ENCODE peak calls at places on chromosomes 13 and 19, in six cellular contexts. One of them, this sample, is unnamed.

GRCh38 chr13:102309110-102309509 is 92.7 kb downstream of the FGF14 start:
- DNase-seq in H1: no peak
- DNase-seq in SK-N-SH: no peak
- DNase-seq in GM12878: no peak
- DNase-seq in K562: no peak
- DNase-seq in HCT116: no peak
- DNase-seq in this sample: peak; percentile 11

GRCh38 chr13:94886191-94886590 is 173.8 kb upstream of the SOX21 start:
- DNase-seq in GM12878: no peak
- DNase-seq in K562: no peak
- DNase-seq in HCT116: no peak
- DNase-seq in SK-N-SH: no peak
- DNase-seq in H1: no peak
- DNase-seq in this sample: no peak

GRCh38 chr19:36392916-36393673 is 14.1 kb upstream of the ZFP14 start:
- DNase-seq in SK-N-SH: no peak
- DNase-seq in HCT116: no peak
- DNase-seq in H1: no peak
- DNase-seq in GM12878: no peak
- DNase-seq in K562: no peak
- DNase-seq in this sample: no peak

GRCh38 chr13:45368571-45368970 is 27.6 kb upstream of the TPT1 start:
- DNase-seq in SK-N-SH: no peak
- DNase-seq in K562: no peak
- DNase-seq in GM12878: no peak
- DNase-seq in H1: no peak
- DNase-seq in HCT116: no peak
- DNase-seq in this sample: peak; percentile 78

GRCh38 chr19:3723110-3723488 is 14.9 kb downstream of the TJP3 start:
- DNase-seq in SK-N-SH: no peak
- DNase-seq in K562: no peak
- DNase-seq in HCT116: no peak
- DNase-seq in GM12878: no peak
- DNase-seq in H1: no peak
- DNase-seq in this sample: no peak

GRCh38 chr13:39888865-39889810 is 233.7 kb downstream of the COG6 start:
- DNase-seq in HCT116: no peak
- DNase-seq in H1: no peak
- DNase-seq in GM12878: no peak
- DNase-seq in SK-N-SH: no peak
- DNase-seq in K562: no peak
- DNase-seq in this sample: no peak

GRCh38 chr19:51887522-51888498 is at the start of gene ZNF577:
- DNase-seq in K562: no peak
- DNase-seq in SK-N-SH: peak; percentile 67
- DNase-seq in GM12878: no peak
- DNase-seq in HCT116: no peak
- DNase-seq in H1: peak; percentile 89
- DNase-seq in this sample: no peak

GRCh38 chr13:69319659-69320058 is 788.0 kb upstream of the ATXN8OS start:
- DNase-seq in SK-N-SH: no peak
- DNase-seq in GM12878: no peak
- DNase-seq in K562: no peak
- DNase-seq in H1: no peak
- DNase-seq in HCT116: no peak
- DNase-seq in this sample: no peak

GRCh38 chr13:28494537-28494860 is 429 bp downstream of the FLT1 start:
- DNase-seq in GM12878: no peak
- DNase-seq in SK-N-SH: no peak
- DNase-seq in HCT116: no peak
- DNase-seq in K562: no peak
- DNase-seq in H1: no peak
- DNase-seq in this sample: no peak

GRCh38 chr13:28805193-28805819 is 14.8 kb upstream of the MTUS2 start:
- DNase-seq in K562: peak; percentile 48
- DNase-seq in SK-N-SH: peak; percentile 35
- DNase-seq in HCT116: no peak
- DNase-seq in H1: no peak
- DNase-seq in GM12878: no peak
- DNase-seq in this sample: peak; percentile 57

GRCh38 chr13:97306646-97307045 is 84.5 kb downstream of the MBNL2 start:
- DNase-seq in GM12878: no peak
- DNase-seq in HCT116: no peak
- DNase-seq in K562: no peak
- DNase-seq in H1: no peak
- DNase-seq in SK-N-SH: no peak
- DNase-seq in this sample: no peak

GRCh38 chr19:56838930-56839664 is 1.4 kb downstream of the PEG3 start:
- DNase-seq in HCT116: no peak
- DNase-seq in H1: no peak
- DNase-seq in SK-N-SH: peak; percentile 69
- DNase-seq in GM12878: no peak
- DNase-seq in K562: no peak
- DNase-seq in this sample: no peak

GRCh38 chr19:46492841-46493235 is 2.8 kb downstream of the PNMA8B start:
- DNase-seq in HCT116: no peak
- DNase-seq in SK-N-SH: peak; percentile 50
- DNase-seq in GM12878: no peak
- DNase-seq in H1: no peak
- DNase-seq in K562: no peak
- DNase-seq in this sample: no peak

GRCh38 chr19:33810821-33811220 is 14.2 kb downstream of the KCTD15 start:
- DNase-seq in GM12878: no peak
- DNase-seq in HCT116: no peak
- DNase-seq in SK-N-SH: no peak
- DNase-seq in K562: no peak
- DNase-seq in H1: no peak
- DNase-seq in this sample: no peak

GRCh38 chr19:55047951-55048350 is 9.9 kb upstream of the GP6 start:
- DNase-seq in H1: no peak
- DNase-seq in GM12878: no peak
- DNase-seq in HCT116: no peak
- DNase-seq in SK-N-SH: no peak
- DNase-seq in K562: no peak
- DNase-seq in this sample: no peak

GRCh38 chr13:97214921-97215320 is 7.2 kb upstream of the MBNL2 start:
- DNase-seq in SK-N-SH: no peak
- DNase-seq in K562: no peak
- DNase-seq in GM12878: no peak
- DNase-seq in H1: no peak
- DNase-seq in HCT116: no peak
- DNase-seq in this sample: no peak

GRCh38 chr19:31498781-31499180 is 149.5 kb upstream of the TSHZ3 start:
- DNase-seq in SK-N-SH: no peak
- DNase-seq in H1: no peak
- DNase-seq in HCT116: no peak
- DNase-seq in K562: no peak
- DNase-seq in GM12878: no peak
- DNase-seq in this sample: no peak

GRCh38 chr13:113460064-113460555 is 6.8 kb upstream of the ADPRHL1 start:
- DNase-seq in K562: no peak
- DNase-seq in H1: no peak
- DNase-seq in HCT116: no peak
- DNase-seq in SK-N-SH: no peak
- DNase-seq in GM12878: no peak
- DNase-seq in this sample: no peak
- TF ChIP-seq JUND in K562: no peak
- TF ChIP-seq JUND in H1: no peak
- TF ChIP-seq JUND in HCT116: no peak
- TF ChIP-seq JUND in SK-N-SH: no peak
- TF ChIP-seq JUND in GM12878: no peak
- TF ChIP-seq JUND in this sample: no peak

DNA sequence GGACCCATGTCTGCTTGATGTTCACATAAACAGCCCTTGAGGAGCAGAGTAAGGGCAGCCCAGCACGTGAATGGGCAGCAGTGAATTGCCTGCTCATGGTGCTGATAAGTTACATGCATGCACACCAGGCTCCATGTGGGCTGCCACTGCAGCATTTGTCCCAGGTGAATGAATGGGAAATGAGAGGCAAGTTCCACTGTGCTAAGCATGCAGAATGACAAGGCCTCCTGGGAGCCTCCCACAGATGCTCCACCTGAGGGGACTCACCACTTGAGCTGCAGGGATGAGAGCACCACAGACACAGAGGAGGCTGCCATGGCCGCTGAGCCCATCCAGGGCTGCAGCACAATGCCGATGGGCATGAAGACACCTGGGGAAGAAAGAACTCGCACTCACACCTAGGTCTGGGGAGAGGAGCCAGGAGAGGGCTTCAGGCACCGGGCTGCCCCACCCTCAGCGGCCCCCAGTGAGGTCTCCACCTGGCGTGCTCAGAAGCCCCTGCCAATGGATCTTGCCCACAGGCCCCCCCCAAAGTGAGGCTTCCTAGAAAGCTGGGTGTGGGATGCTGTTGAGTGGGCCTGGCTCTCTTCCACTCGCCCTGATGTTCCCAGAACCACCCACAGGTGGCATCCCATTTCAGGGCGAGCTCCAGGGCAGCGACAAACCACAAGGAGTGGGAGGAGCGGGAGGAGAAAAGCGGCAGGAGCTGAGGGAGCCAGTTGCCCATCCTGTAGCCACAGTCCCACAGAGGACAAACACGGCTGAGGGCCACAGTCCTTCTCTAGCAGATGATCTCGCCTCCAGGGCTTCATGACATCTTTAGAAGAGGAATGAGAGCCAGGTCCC is 73.8 kb downstream of the CCDC70 start:
- DNase-seq in HCT116: peak; percentile 19
- DNase-seq in GM12878: no peak
- DNase-seq in SK-N-SH: peak; percentile 49
- DNase-seq in K562: peak; percentile 22
- DNase-seq in H1: no peak
- DNase-seq in this sample: peak; percentile 73
- TF ChIP-seq JUND in HCT116: no peak
- TF ChIP-seq JUND in GM12878: no peak
- TF ChIP-seq JUND in SK-N-SH: no peak
- TF ChIP-seq JUND in K562: no peak
- TF ChIP-seq JUND in H1: no peak
- TF ChIP-seq JUND in this sample: no peak

DNA sequence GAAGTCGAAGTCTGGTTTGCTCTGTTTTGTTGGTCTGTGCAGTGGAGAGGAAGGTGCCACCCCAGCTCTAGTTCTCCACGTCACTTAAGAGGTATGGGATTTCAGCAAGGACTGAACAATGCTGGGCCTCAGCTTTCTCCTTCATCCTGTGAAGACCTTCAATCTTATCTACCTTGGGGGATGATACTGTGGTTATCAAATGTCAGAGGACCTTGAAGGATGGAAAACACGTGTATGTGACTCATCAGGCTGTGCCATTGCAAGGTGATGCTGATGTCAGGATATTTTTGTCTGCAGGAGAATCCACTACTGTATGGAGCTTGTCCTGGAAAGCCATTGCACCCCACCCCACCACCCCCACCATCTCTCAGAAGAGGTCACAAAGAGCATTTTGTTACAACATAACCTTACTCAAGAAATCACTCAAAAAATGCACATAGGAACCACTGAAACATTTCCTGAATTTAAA is 81.4 kb upstream of the UQCRFS1 start:
- DNase-seq in K562: no peak
- DNase-seq in GM12878: no peak
- DNase-seq in SK-N-SH: no peak
- DNase-seq in H1: no peak
- DNase-seq in HCT116: no peak
- DNase-seq in this sample: no peak
- TF ChIP-seq JUND in K562: no peak
- TF ChIP-seq JUND in GM12878: no peak
- TF ChIP-seq JUND in SK-N-SH: no peak
- TF ChIP-seq JUND in H1: no peak
- TF ChIP-seq JUND in HCT116: no peak
- TF ChIP-seq JUND in this sample: no peak

GRCh38 chr13:51298812-51299211 is 40.7 kb upstream of the SERPINE3 start:
- DNase-seq in HCT116: no peak
- DNase-seq in H1: no peak
- DNase-seq in K562: no peak
- DNase-seq in GM12878: no peak
- DNase-seq in SK-N-SH: no peak
- DNase-seq in this sample: no peak

GRCh38 chr13:51297556-51297955 is 41.9 kb upstream of the SERPINE3 start:
- DNase-seq in K562: no peak
- DNase-seq in GM12878: no peak
- DNase-seq in SK-N-SH: no peak
- DNase-seq in HCT116: no peak
- DNase-seq in H1: no peak
- DNase-seq in this sample: no peak

GRCh38 chr13:51305558-51305957 is 33.9 kb upstream of the SERPINE3 start:
- DNase-seq in HCT116: no peak
- DNase-seq in GM12878: no peak
- DNase-seq in SK-N-SH: no peak
- DNase-seq in H1: no peak
- DNase-seq in K562: no peak
- DNase-seq in this sample: no peak

GRCh38 chr13:51303882-51304281 is 35.6 kb upstream of the SERPINE3 start:
- DNase-seq in K562: no peak
- DNase-seq in HCT116: no peak
- DNase-seq in GM12878: no peak
- DNase-seq in SK-N-SH: no peak
- DNase-seq in H1: no peak
- DNase-seq in this sample: no peak

DNA sequence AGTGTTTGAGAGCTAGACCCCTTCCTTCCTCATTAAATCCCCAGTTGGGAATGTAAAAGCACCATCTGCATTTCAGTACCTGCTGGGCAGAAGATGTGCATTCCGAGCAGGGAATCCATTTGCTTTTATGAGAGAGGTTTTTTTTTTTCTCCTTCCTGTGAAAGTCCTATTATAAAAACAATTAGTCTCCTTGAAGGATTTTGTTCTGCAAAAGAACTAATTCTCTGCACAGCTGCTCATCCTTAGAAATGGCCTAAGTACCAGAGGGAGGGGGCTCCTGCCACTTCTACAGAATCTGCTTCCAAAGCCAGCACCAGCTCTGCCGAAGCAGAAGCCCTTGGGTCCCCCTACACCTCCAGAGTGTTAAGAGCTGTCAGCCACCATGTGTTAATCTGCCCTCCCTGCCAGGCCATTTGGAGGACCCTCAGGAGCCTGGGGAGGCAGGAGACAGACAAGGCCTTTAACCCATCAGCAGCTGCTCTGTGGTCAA is 36.4 kb upstream of the SERPINE3 start:
- DNase-seq in HCT116: no peak
- DNase-seq in SK-N-SH: no peak
- DNase-seq in GM12878: no peak
- DNase-seq in H1: peak; percentile 75
- DNase-seq in K562: no peak
- DNase-seq in this sample: no peak
- TF ChIP-seq JUND in HCT116: no peak
- TF ChIP-seq JUND in SK-N-SH: no peak
- TF ChIP-seq JUND in GM12878: no peak
- TF ChIP-seq JUND in H1: no peak
- TF ChIP-seq JUND in K562: no peak
- TF ChIP-seq JUND in this sample: no peak

GRCh38 chr13:31747271-31747670 is 7.9 kb downstream of the RXFP2 start:
- DNase-seq in H1: no peak
- DNase-seq in SK-N-SH: no peak
- DNase-seq in K562: no peak
- DNase-seq in GM12878: no peak
- DNase-seq in HCT116: no peak
- DNase-seq in this sample: no peak
- TF ChIP-seq JUND in H1: no peak
- TF ChIP-seq JUND in SK-N-SH: no peak
- TF ChIP-seq JUND in K562: no peak
- TF ChIP-seq JUND in GM12878: no peak
- TF ChIP-seq JUND in HCT116: no peak
- TF ChIP-seq JUND in this sample: no peak

GRCh38 chr19:34838753-34839431 is 65.9 kb upstream of the ZNF599 start:
- DNase-seq in HCT116: no peak
- DNase-seq in GM12878: no peak
- DNase-seq in K562: no peak
- DNase-seq in SK-N-SH: no peak
- DNase-seq in H1: peak; percentile 56
- DNase-seq in this sample: no peak
- TF ChIP-seq JUND in HCT116: no peak
- TF ChIP-seq JUND in GM12878: no peak
- TF ChIP-seq JUND in K562: no peak
- TF ChIP-seq JUND in SK-N-SH: no peak
- TF ChIP-seq JUND in H1: no peak
- TF ChIP-seq JUND in this sample: no peak